ENCODE peak calls at places on chromosomes 3 and 15, in five cellular contexts. N, K, X, B and T are unnamed samples.

GRCh38 chr3:172461530-172462138 is 13.4 kb upstream of the GHSR start:
- DNase-seq in N (peak; percentile 47), K (no peak), X (peak; percentile 70), B (peak; percentile 0), T (peak; percentile 28)

GRCh38 chr15:98646546-98647025 is 1.8 kb upstream of the IGF1R start:
- DNase-seq in X (no peak), N (no peak), K (no peak), B (no peak), T (no peak)

GRCh38 chr15:78083687-78084358 is 6.3 kb upstream of the TBC1D2B start:
- DNase-seq in B (no peak), K (no peak), X (no peak), N (peak; percentile 57), T (no peak)

GRCh38 chr15:39591141-39591895 is 10.4 kb downstream of the THBS1 start:
- DNase-seq in B (no peak), X (no peak), N (no peak), K (no peak), T (peak; percentile 68)

GRCh38 chr3:120033594-120033993 is 60.7 kb downstream of the GSK3B start:
- DNase-seq in X (peak; percentile 21), N (peak; percentile 18), K (no peak), B (no peak), T (no peak)

GRCh38 chr15:91881551-91882297 is 28.2 kb downstream of the SLCO3A1 start:
- DNase-seq in N (no peak), K (no peak), B (no peak), X (no peak), T (no peak)

GRCh38 chr15:75192307-75192706 is 9.4 kb upstream of the C15orf39 start:
- DNase-seq in B (no peak), K (no peak), N (no peak), X (no peak), T (no peak)

GRCh38 chr15:34717729-34718128 is 37.1 kb downstream of the GJD2 start:
- DNase-seq in K (no peak), X (no peak), B (no peak), N (no peak), T (peak; percentile 41)

GRCh38 chr15:89171136-89172072 is 50.0 kb downstream of the RLBP1 start:
- DNase-seq in K (peak; percentile 55), X (peak; percentile 22), N (peak; percentile 40), B (peak; percentile 4), T (peak; percentile 59)

GRCh38 chr3:54232618-54233017 is 110.3 kb downstream of the CACNA2D3 start:
- DNase-seq in B (no peak), K (no peak), X (no peak), N (no peak), T (no peak)

GRCh38 chr15:29018406-29018805 is 132.6 kb downstream of the APBA2 start:
- DNase-seq in K (no peak), X (no peak), N (no peak), B (peak; percentile 15), T (no peak)

GRCh38 chr3:127747751-127748521 is 74.4 kb downstream of the MGLL start:
- DNase-seq in K (no peak), B (peak; percentile 8), X (no peak), N (no peak), T (peak; percentile 93)

GRCh38 chr3:125203731-125204130 is 8.8 kb downstream of the SLC12A8 start:
- DNase-seq in X (no peak), N (no peak), B (no peak), K (no peak), T (no peak)

GRCh38 chr3:132407025-132407424 is 10.3 kb upstream of the DNAJC13 start:
- DNase-seq in K (no peak), N (no peak), X (no peak), B (no peak), T (no peak)

GRCh38 chr3:119657887-119658702 is 2.3 kb downstream of the POPDC2 start:
- DNase-seq in X (no peak), N (peak; percentile 39), K (no peak), B (no peak), T (no peak)

GRCh38 chr3:126373682-126374601 is 16.7 kb upstream of the KLF15 start:
- DNase-seq in K (no peak), X (no peak), B (no peak), N (no peak), T (peak; percentile 30)

GRCh38 chr3:33791477-33792166 is 6.8 kb upstream of the PDCD6IP start:
- DNase-seq in X (peak; percentile 98), K (no peak), N (peak; percentile 9), B (no peak), T (no peak)

GRCh38 chr3:194266658-194267005 is 84.5 kb downstream of the CPN2 start:
- DNase-seq in K (no peak), B (no peak), X (no peak), N (no peak), T (no peak)

GRCh38 chr3:150760431-150761200 is 2.4 kb downstream of the SIAH2 start:
- DNase-seq in N (peak; percentile 70), B (no peak), K (no peak), X (peak; percentile 54), T (no peak)

GRCh38 chr3:14244521-14244920 is 65.9 kb downstream of the LSM3 start:
- DNase-seq in B (no peak), X (no peak), K (no peak), N (no peak), T (no peak)

GRCh38 chr3:152622813-152623167 is 212.1 kb upstream of the P2RY1 start:
- DNase-seq in N (no peak), X (no peak), K (no peak), B (no peak), T (no peak)

GRCh38 chr3:135736740-135737139 is 228.8 kb upstream of the PPP2R3A start:
- DNase-seq in K (no peak), B (no peak), N (peak; percentile 56), X (peak; percentile 42), T (no peak)

GRCh38 chr3:187719628-187720336 is 17.4 kb upstream of the RTP2 start:
- DNase-seq in N (no peak), B (peak; percentile 56), X (no peak), K (no peak), T (peak; percentile 49)

GRCh38 chr15:101167791-101168462 is 83.9 kb downstream of the CHSY1 start:
- DNase-seq in K (no peak), N (peak; percentile 26), X (peak; percentile 90), B (no peak), T (peak; percentile 23)

GRCh38 chr3:81910244-81910852 is 148.9 kb upstream of the GBE1 start:
- DNase-seq in N (peak; percentile 42), B (peak; percentile 14), X (peak; percentile 71), K (no peak), T (peak; percentile 59)

GRCh38 chr15:42719051-42719450 is 17.9 kb downstream of the CDAN1 start:
- DNase-seq in K (no peak), B (no peak), X (no peak), N (no peak), T (no peak)

GRCh38 chr3:161474139-161474538 is 22.5 kb upstream of the OTOL1 start:
- DNase-seq in X (no peak), B (no peak), N (no peak), K (no peak), T (no peak)

GRCh38 chr3:126389112-126389791 is 5.5 kb upstream of the CFAP100 start:
- DNase-seq in B (peak; percentile 59), K (peak; percentile 75), N (peak; percentile 70), X (peak; percentile 93), T (peak; percentile 70)

GRCh38 chr3:196737655-196738054 is 2.0 kb upstream of the PAK2 start:
- DNase-seq in K (no peak), N (no peak), X (no peak), B (no peak), T (no peak)

GRCh38 chr3:31562525-31562924 is 29.8 kb downstream of the STT3B start:
- DNase-seq in N (no peak), X (no peak), B (no peak), K (no peak), T (no peak)

GRCh38 chr3:170496868-170497140 is 78.1 kb downstream of the CLDN11 start:
- DNase-seq in K (no peak), N (no peak), X (no peak), B (no peak), T (no peak)

GRCh38 chr3:71107926-71108325 is 475.6 kb downstream of the FOXP1 start:
- DNase-seq in B (no peak), K (no peak), X (no peak), N (no peak), T (no peak)